ENCODE peak calls at places on chromosomes 13 and 19, in seven cellular contexts. L is CD4-positive, CD25-positive, alpha-beta regulatory T cell; X is heart right ventricle; Z is brain pericyte; H is fibroblast of lung; O is NCI-H1436; Y is dorsolateral prefrontal cortex. A is an unnamed sample.

GRCh38 chr13:40539954-40540706 is 126.3 kb downstream of the FOXO1 start:
- DNase-seq in L (no peak), X (no peak), Z (peak; percentile 52), H (peak; percentile 82), O (no peak), Y (no peak), A (peak; percentile 52)

GRCh38 chr19:44737238-44738160 is 11.0 kb upstream of the BCL3 start:
- DNase-seq in L (no peak), X (no peak), Z (no peak), H (no peak), O (no peak), Y (no peak), A (peak; percentile 55)

GRCh38 chr13:110886475-110887241 is 28.2 kb downstream of the ANKRD10 start:
- DNase-seq in L (no peak), X (no peak), Z (no peak), H (no peak), O (no peak), Y (no peak), A (no peak)

GRCh38 chr13:102401305-102401704 is 543 bp downstream of the FGF14 start:
- DNase-seq in L (no peak), X (no peak), Z (no peak), H (peak; percentile 48), O (no peak), Y (no peak), A (no peak)

GRCh38 chr13:25252770-25253169 is 34.5 kb downstream of the MTMR6 start:
- DNase-seq in L (no peak), X (no peak), Z (no peak), H (no peak), O (no peak), Y (no peak), A (no peak)

GRCh38 chr13:108226184-108226583 is 8.0 kb downstream of the ABHD13 start:
- DNase-seq in L (no peak), X (no peak), Z (no peak), H (no peak), O (no peak), Y (no peak), A (no peak)

GRCh38 chr13:40662866-40663265 is 3.6 kb downstream of the FOXO1 start:
- DNase-seq in L (no peak), X (no peak), Z (no peak), H (no peak), O (no peak), Y (no peak), A (no peak)

GRCh38 chr13:71626396-71626795 is 240.6 kb downstream of the DACH1 start:
- DNase-seq in L (no peak), X (no peak), Z (no peak), H (no peak), O (no peak), Y (no peak), A (peak; percentile 9)

GRCh38 chr19:9306443-9306842 is 3.2 kb downstream of the ZNF699 start:
- DNase-seq in L (no peak), X (no peak), Z (no peak), H (peak; percentile 45), O (no peak), Y (no peak), A (peak; percentile 76)

GRCh38 chr19:39408392-39409206 is 2.0 kb downstream of the ZFP36 start:
- DNase-seq in L (peak; percentile 52), X (peak; percentile 21), Z (no peak), H (peak; percentile 70), O (no peak), Y (no peak), A (peak; percentile 52)

GRCh38 chr19:5060591-5061339 is 91.9 kb downstream of the KDM4B start:
- DNase-seq in L (no peak), X (no peak), Z (no peak), H (no peak), O (no peak), Y (no peak), A (no peak)

GRCh38 chr13:76523740-76524382 is 362.3 kb downstream of the KCTD12 start:
- DNase-seq in L (no peak), X (no peak), Z (no peak), H (no peak), O (no peak), Y (no peak), A (no peak)

GRCh38 chr13:45433381-45433790 is 15.2 kb upstream of the SLC25A30 start:
- DNase-seq in L (no peak), X (no peak), Z (no peak), H (no peak), O (no peak), Y (no peak), A (no peak)

GRCh38 chr13:43316997-43317396 is 293.6 kb downstream of the DNAJC15 start:
- DNase-seq in L (no peak), X (peak; percentile 8), Z (no peak), H (peak; percentile 68), O (no peak), Y (no peak), A (peak; percentile 67)

GRCh38 chr13:99332456-99332855 is 25.3 kb upstream of the GPR183 start:
- DNase-seq in L (no peak), X (no peak), Z (no peak), H (no peak), O (no peak), Y (no peak), A (no peak)

GRCh38 chr19:15532779-15533521 is 24.6 kb downstream of the CYP4F22 start:
- DNase-seq in L (no peak), X (no peak), Z (no peak), H (no peak), O (no peak), Y (no peak), A (no peak)

GRCh38 chr19:53867225-53868090 is at the start of gene MYADM:
- DNase-seq in L (peak; percentile 100), X (peak; percentile 99), Z (peak; percentile 95), H (peak; percentile 98), O (no peak), Y (peak; percentile 98), A (peak; percentile 97)

GRCh38 chr13:60757481-60757880 is 360.5 kb downstream of the TDRD3 start:
- DNase-seq in L (no peak), X (no peak), Z (no peak), H (no peak), O (no peak), Y (no peak), A (no peak)

GRCh38 chr19:35458821-35459391 is 10.8 kb downstream of the FFAR2 start:
- DNase-seq in L (no peak), X (no peak), Z (no peak), H (peak; percentile 60), O (no peak), Y (no peak), A (no peak)

GRCh38 chr19:8552810-8553209 is 24.4 kb downstream of the MYO1F start:
- DNase-seq in L (no peak), X (no peak), Z (no peak), H (peak; percentile 44), O (no peak), Y (no peak), A (peak; percentile 62)

GRCh38 chr13:45040626-45041025 is 51.3 kb downstream of the GPALPP1 start:
- DNase-seq in L (peak; percentile 23), X (no peak), Z (no peak), H (peak; percentile 22), O (no peak), Y (no peak), A (no peak)

GRCh38 chr13:113009743-113010509 is 40.9 kb downstream of the MCF2L start:
- DNase-seq in L (no peak), X (no peak), Z (no peak), H (no peak), O (no peak), Y (no peak), A (no peak)